ENCODE peak calls at places on chromosomes 6 and 20, in six cellular contexts. B is K562, W is HepG2, R is A549, Q is GM12878, G is endothelial cell of umbilical vein. I is an unnamed sample.

GRCh38 chr6:6332240-6332639 is 11.8 kb upstream of the F13A1 start:
- DNase-seq in B (no peak), W (no peak), R (no peak), Q (peak), G (no peak), I (peak)

GRCh38 chr6:44254957-44255808 is 2.1 kb downstream of the SLC35B2 start:
- DNase-seq in B (peak), W (no peak), R (peak), Q (no peak), G (no peak), I (peak)

GRCh38 chr20:1309439-1309847 is 19.5 kb downstream of the SDCBP2 start:
- DNase-seq in B (no peak), W (no peak), R (no peak), Q (no peak), G (no peak), I (no peak)

GRCh38 chr6:85058806-85059205 is 294.4 kb upstream of the TBX18 start:
- DNase-seq in B (no peak), W (no peak), R (no peak), Q (no peak), G (no peak), I (no peak)

GRCh38 chr20:55515831-55516230 is 489.5 kb downstream of the CBLN4 start:
- DNase-seq in B (no peak), W (no peak), R (no peak), Q (no peak), G (no peak), I (no peak)

GRCh38 chr6:146876271-146877151 is 277.7 kb downstream of the ADGB start:
- DNase-seq in B (peak), W (no peak), R (no peak), Q (no peak), G (peak), I (peak)

GRCh38 chr20:37223053-37223452 is 38.6 kb downstream of the GHRH start:
- DNase-seq in B (peak), W (no peak), R (no peak), Q (no peak), G (no peak), I (peak)

GRCh38 chr6:31049518-31049917 is 39.2 kb downstream of the MUC22 start:
- DNase-seq in B (no peak), W (no peak), R (no peak), Q (no peak), G (no peak), I (no peak)

GRCh38 chr6:126660376-126660775 is 320.5 kb downstream of the CENPW start:
- DNase-seq in B (no peak), W (no peak), R (no peak), Q (no peak), G (no peak), I (no peak)

GRCh38 chr6:46102123-46102522 is 27.7 kb upstream of the ENPP4 start:
- DNase-seq in B (no peak), W (no peak), R (no peak), Q (no peak), G (no peak), I (no peak)

GRCh38 chr6:142014515-142014914 is 118.2 kb upstream of the GJE1 start:
- DNase-seq in B (no peak), W (no peak), R (peak), Q (no peak), G (peak), I (no peak)

GRCh38 chr6:117477988-117478852 is 4.3 kb upstream of the DCBLD1 start:
- DNase-seq in B (peak), W (peak), R (no peak), Q (no peak), G (peak), I (peak)

GRCh38 chr6:25089442-25089841 is 153.7 kb upstream of the RIPOR2 start:
- DNase-seq in B (no peak), W (no peak), R (no peak), Q (no peak), G (peak), I (peak)

GRCh38 chr6:131831886-131832285 is 24.1 kb downstream of the ENPP1 start:
- DNase-seq in B (no peak), W (no peak), R (no peak), Q (no peak), G (no peak), I (no peak)
- TF ChIP-seq MYC in B (no peak), W (no peak), R (no peak), Q (no peak), G (no peak), I (no peak)

GRCh38 chr6:34709386-34709785 is 12.8 kb upstream of the ILRUN start:
- DNase-seq in B (peak), W (no peak), R (no peak), Q (no peak), G (peak), I (no peak)
- TF ChIP-seq MAX in B (peak), W (peak), R (no peak), Q (no peak), G (no peak), I (no peak)

GRCh38 chr6:52221302-52221701 is 23.0 kb downstream of the IL17F start:
- DNase-seq in B (peak), W (no peak), R (no peak), Q (no peak), G (no peak), I (peak)
- H3K4me3 ChIP-seq in B (no peak), W (no peak), R (no peak), Q (no peak), G (no peak), I (no peak)

DNA sequence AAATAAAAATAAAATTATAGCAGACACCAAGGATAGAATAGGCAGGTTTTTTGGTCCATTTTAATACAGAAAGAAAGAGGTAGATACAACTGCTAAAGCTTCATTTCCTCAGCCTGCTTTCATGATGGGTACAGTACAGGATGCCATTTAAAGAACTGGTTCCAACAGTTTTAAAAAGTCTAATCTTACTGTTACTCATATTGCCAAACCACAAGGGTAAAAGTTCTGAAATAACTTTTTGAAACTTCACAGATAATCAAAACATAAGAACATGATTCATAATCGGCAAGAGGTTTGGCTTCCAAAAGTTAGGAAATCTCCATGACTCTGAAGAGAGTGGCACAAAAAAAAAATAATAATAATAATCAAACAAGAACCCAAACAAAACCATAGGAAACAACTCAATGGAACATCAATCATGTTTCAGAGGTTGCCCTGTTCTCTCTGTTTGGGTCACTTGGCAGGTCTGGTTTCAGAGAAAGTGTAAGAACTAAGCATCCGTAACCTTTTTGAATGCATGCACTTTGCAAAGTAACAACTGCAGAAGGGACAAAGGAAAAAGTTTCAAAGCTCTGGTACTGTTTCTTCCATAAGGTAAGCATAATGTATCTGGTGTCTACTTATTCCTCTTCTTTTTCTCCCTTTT is 79.7 kb downstream of the SMLR1 start:
- DNase-seq in B (no peak), W (no peak), R (no peak), Q (no peak), G (peak), I (no peak)
- TF ChIP-seq MYC in B (no peak), W (no peak), R (no peak), Q (no peak), G (no peak), I (no peak)

GRCh38 chr6:158909938-158910337 is 90.1 kb downstream of the RSPH3 start:
- DNase-seq in B (no peak), W (no peak), R (no peak), Q (no peak), G (no peak), I (no peak)
- TF ChIP-seq MAX in B (no peak), W (no peak), R (no peak), Q (no peak), G (no peak), I (no peak)

GRCh38 chr6:104218132-104218531 is 641.6 kb downstream of the HACE1 start:
- DNase-seq in B (no peak), W (no peak), R (no peak), Q (no peak), G (no peak), I (no peak)
- H3K4me3 ChIP-seq in B (no peak), W (no peak), R (no peak), Q (no peak), G (no peak), I (no peak)

I was measured in NB4.